ENCODE peak calls at places on chromosomes 5 and 9, in eight cellular contexts. L, Y, Z, H, E, V, X and R are unnamed samples. For H3K4me1, the result is how much of the 10 kb centered on the place peaks cover.

GRCh38 chr9:132908635-132909034 is 29.9 kb downstream of the SPACA9 start:
- DNase-seq in L (no peak), Y (peak), Z (no peak), H (no peak), E (no peak), V (no peak), X (no peak), R (no peak)

GRCh38 chr5:149024477-149024876 is 38.4 kb downstream of the SH3TC2 start:
- DNase-seq in L (no peak), Y (no peak), Z (no peak), H (no peak), E (no peak), V (no peak), X (no peak), R (no peak)

GRCh38 chr5:172046613-172047012 is 40.2 kb upstream of the FBXW11 start:
- DNase-seq in L (no peak), Y (no peak), Z (no peak), H (no peak), E (no peak), V (no peak), X (no peak), R (no peak)

GRCh38 chr9:112072721-112073553 is 102.2 kb downstream of the SUSD1 start:
- DNase-seq in L (no peak), Y (no peak), Z (no peak), H (no peak), E (no peak), V (no peak), X (no peak), R (no peak)

GRCh38 chr5:80963966-80964481 is 3.9 kb downstream of the RASGRF2 start:
- DNase-seq in L (no peak), Y (no peak), Z (no peak), H (no peak), E (no peak), V (no peak), X (no peak), R (no peak)

GRCh38 chr9:4581031-4581760 is 80.9 kb upstream of the PLPP6 start:
- DNase-seq in L (no peak), Y (no peak), Z (no peak), H (no peak), E (no peak), V (no peak), X (no peak), R (no peak)

GRCh38 chr9:3868012-3868411 is 342.2 kb upstream of the RFX3 start:
- DNase-seq in L (no peak), Y (no peak), Z (no peak), H (no peak), E (no peak), V (no peak), X (no peak), R (no peak)

GRCh38 chr5:168047043-168047668 is 244.3 kb upstream of the WWC1 start:
- DNase-seq in L (peak), Y (no peak), Z (no peak), H (peak), E (no peak), V (no peak), X (peak), R (peak)

GRCh38 chr5:107855171-107855570 is 184.4 kb upstream of the EFNA5 start:
- DNase-seq in L (no peak), Y (no peak), Z (no peak), H (no peak), E (no peak), V (no peak), X (no peak), R (no peak)

GRCh38 chr9:137463931-137464290 is 4.8 kb upstream of the NSMF start:
- DNase-seq in L (no peak), Y (peak), Z (no peak), H (no peak), E (peak), V (no peak), X (no peak), R (peak)

GRCh38 chr9:82117025-82117424 is 128.5 kb downstream of the SPATA31D1 start:
- DNase-seq in L (no peak), Y (no peak), Z (no peak), H (no peak), E (no peak), V (no peak), X (peak), R (no peak)

DNA sequence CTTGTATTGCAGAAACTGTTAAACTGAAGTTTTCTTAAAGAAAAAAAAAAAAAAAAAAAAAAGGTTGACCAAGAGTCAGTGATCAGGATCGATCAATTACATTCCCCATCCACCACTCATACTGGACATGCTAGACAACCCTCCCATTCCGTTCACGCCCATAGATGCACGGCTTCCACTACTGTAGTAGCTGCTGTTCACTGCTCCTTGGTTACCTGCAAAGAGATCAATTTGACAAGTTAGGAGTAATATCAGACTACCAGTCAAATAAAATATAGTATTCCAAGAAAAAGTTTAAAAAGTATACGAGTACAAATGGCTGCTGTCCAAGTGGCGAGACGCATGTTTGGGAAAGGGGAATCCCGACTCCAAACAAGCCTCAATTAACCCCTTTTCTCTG is 8.7 kb downstream of the HNRNPH1 start:
- DNase-seq in L (no peak), Y (no peak), Z (no peak), H (peak), E (peak), V (no peak), X (no peak), R (no peak)
- H3K4me1 ChIP-seq in L (half or more), Y (half or more), Z (half or more), H (under half), E (under half), V (under half), X (under half), R (under half)

DNA sequence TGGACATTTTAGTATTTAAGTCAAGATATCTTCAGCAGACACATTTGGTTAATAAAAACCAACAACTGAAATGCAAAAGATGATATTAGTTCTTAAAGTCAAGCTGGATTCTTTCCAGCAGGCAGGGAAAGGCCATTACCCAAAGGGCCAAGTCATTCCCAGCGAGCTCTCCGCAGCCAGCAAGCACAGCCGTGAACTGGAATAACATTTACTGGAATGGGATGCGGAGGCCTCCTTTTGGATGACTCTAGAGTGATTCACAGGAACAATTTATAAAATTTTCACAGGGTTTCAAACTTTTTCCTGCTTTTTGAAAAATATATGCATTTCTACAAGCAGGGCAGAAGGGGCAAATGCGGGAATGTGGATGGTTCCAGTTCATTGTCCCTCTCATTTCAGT is 76.6 kb upstream of the DAB2 start:
- DNase-seq in L (no peak), Y (no peak), Z (no peak), H (no peak), E (peak), V (no peak), X (no peak), R (no peak)
- H3K27ac ChIP-seq in L (no peak), Y (no peak), Z (no peak), H (no peak), E (no peak), V (no peak), X (peak), R (no peak)

DNA sequence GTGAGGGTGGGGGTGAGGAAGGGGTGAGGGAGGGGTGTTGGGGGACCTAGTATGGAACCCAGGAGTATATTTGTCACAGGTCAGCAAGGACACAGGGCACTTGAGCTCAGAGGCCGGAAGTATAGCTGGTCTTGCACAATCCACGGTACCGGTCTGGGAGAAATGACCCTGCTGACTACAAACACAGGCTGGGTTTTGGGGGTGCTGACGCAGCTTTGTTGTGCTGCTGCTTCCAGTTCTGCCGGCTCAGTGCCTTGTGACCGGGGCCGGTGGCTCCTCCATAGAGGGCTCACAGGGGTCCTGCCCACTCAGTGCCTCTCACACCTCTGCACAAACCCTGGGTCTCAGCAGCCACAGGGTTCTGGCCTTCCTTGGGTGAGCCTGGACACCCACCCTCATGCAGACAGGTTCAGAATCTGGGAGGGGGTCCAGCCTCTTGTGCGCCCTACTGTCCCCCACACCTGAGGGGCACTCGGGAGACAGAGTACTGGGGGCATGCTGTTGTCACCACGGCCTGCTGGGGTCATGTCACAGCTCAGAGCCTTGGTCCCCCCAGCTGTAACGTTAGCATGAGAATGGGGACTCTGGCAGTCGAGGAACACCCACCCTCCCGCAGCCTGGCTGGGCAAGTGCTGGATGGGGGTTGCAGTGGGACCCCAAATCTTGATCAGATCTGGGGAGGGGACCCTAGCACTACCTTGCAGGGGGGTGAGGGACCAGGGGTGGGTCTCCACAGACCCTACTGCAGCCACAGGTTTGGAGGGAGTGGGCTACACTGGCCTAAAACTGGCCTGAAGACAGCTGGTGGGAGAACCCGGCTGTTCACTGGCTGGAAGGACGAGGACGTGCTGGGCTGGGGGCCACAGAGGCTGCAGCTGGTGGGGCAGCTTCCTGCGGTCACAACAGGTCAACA is 17.7 kb downstream of the NINJ1 start:
- DNase-seq in L (peak), Y (no peak), Z (no peak), H (peak), E (peak), V (peak), X (no peak), R (peak)
- H3K4me1 ChIP-seq in L (half or more), Y (under half), Z (under half), H (under half), E (under half), V (under half), X (under half), R (under half)

GRCh38 chr5:53343187-53343586 is 137.2 kb upstream of the FST start:
- DNase-seq in L (no peak), Y (no peak), Z (no peak), H (no peak), E (no peak), V (no peak), X (no peak), R (no peak)
- H3K27ac ChIP-seq in L (no peak), Y (no peak), Z (no peak), H (no peak), E (no peak), V (no peak), X (peak), R (no peak)

GRCh38 chr5:89470658-89471057 is 587.7 kb upstream of the MEF2C start:
- DNase-seq in L (no peak), Y (no peak), Z (no peak), H (no peak), E (no peak), V (no peak), X (no peak), R (no peak)
- H3K4me1 ChIP-seq in L (under half), Y (under half), Z (under half), H (under half), E (under half), V (under half), X (under half), R (under half)